ENCODE peak calls at places on chromosomes 3 and 15, in seven cellular contexts. One of them, this sample, is unnamed.

GRCh38 chr3:70811880-70812279 is 499.4 kb upstream of the MDFIC2 start:
- DNase-seq in stimulated activated CD4-positive, alpha-beta T cell treated with anti-CD3 and anti-CD28 coated beads, Interleukin-1b, Interleukin-23, amount 100 ng/mL, for 24 hours: no peak
- DNase-seq in activated T-cell treated with anti-CD3 and anti-CD28 coated beads, Interleukin-2, amount 50 U/mL, for 72 hours: peak; percentile 1
- DNase-seq in mesenchymal stem cell: peak; percentile 92
- DNase-seq in GM12865: no peak
- DNase-seq in activated CD4-positive, alpha-beta T cell treated with anti-CD3 and anti-CD28 coated beads, Interleukin-2, amount 50 U/mL, for 1 hour: no peak
- DNase-seq in T-helper 9 cell: no peak
- DNase-seq in this sample: no peak

GRCh38 chr3:59766165-59766872 is 716.5 kb upstream of the CFAP20DC start:
- DNase-seq in activated CD4-positive, alpha-beta T cell treated with anti-CD3 and anti-CD28 coated beads, Interleukin-2, amount 50 U/mL, for 1 hour: no peak
- DNase-seq in activated T-cell treated with anti-CD3 and anti-CD28 coated beads, Interleukin-2, amount 50 U/mL, for 72 hours: no peak
- DNase-seq in GM12865: no peak
- DNase-seq in stimulated activated CD4-positive, alpha-beta T cell treated with anti-CD3 and anti-CD28 coated beads, Interleukin-1b, Interleukin-23, amount 100 ng/mL, for 24 hours: no peak
- DNase-seq in mesenchymal stem cell: peak; percentile 91
- DNase-seq in T-helper 9 cell: no peak
- DNase-seq in this sample: no peak

GRCh38 chr15:98649621-98649995 is 1.3 kb downstream of the IGF1R start:
- DNase-seq in stimulated activated CD4-positive, alpha-beta T cell treated with anti-CD3 and anti-CD28 coated beads, Interleukin-1b, Interleukin-23, amount 100 ng/mL, for 24 hours: peak; percentile 36
- DNase-seq in activated CD4-positive, alpha-beta T cell treated with anti-CD3 and anti-CD28 coated beads, Interleukin-2, amount 50 U/mL, for 1 hour: peak; percentile 57
- DNase-seq in T-helper 9 cell: peak; percentile 15
- DNase-seq in mesenchymal stem cell: peak; percentile 67
- DNase-seq in GM12865: peak; percentile 36
- DNase-seq in activated T-cell treated with anti-CD3 and anti-CD28 coated beads, Interleukin-2, amount 50 U/mL, for 72 hours: peak; percentile 72
- DNase-seq in this sample: peak; percentile 9

GRCh38 chr3:124599779-124600693 is 130.2 kb upstream of the UMPS start:
- DNase-seq in activated T-cell treated with anti-CD3 and anti-CD28 coated beads, Interleukin-2, amount 50 U/mL, for 72 hours: no peak
- DNase-seq in T-helper 9 cell: no peak
- DNase-seq in activated CD4-positive, alpha-beta T cell treated with anti-CD3 and anti-CD28 coated beads, Interleukin-2, amount 50 U/mL, for 1 hour: no peak
- DNase-seq in stimulated activated CD4-positive, alpha-beta T cell treated with anti-CD3 and anti-CD28 coated beads, Interleukin-1b, Interleukin-23, amount 100 ng/mL, for 24 hours: no peak
- DNase-seq in mesenchymal stem cell: no peak
- DNase-seq in GM12865: no peak
- DNase-seq in this sample: no peak

GRCh38 chr3:16052964-16053363 is 121.5 kb upstream of the GALNT15 start:
- DNase-seq in activated CD4-positive, alpha-beta T cell treated with anti-CD3 and anti-CD28 coated beads, Interleukin-2, amount 50 U/mL, for 1 hour: no peak
- DNase-seq in GM12865: no peak
- DNase-seq in activated T-cell treated with anti-CD3 and anti-CD28 coated beads, Interleukin-2, amount 50 U/mL, for 72 hours: no peak
- DNase-seq in stimulated activated CD4-positive, alpha-beta T cell treated with anti-CD3 and anti-CD28 coated beads, Interleukin-1b, Interleukin-23, amount 100 ng/mL, for 24 hours: no peak
- DNase-seq in mesenchymal stem cell: peak; percentile 44
- DNase-seq in T-helper 9 cell: no peak
- DNase-seq in this sample: no peak

GRCh38 chr15:27694506-27695077 is 404.5 kb downstream of the OCA2 start:
- DNase-seq in stimulated activated CD4-positive, alpha-beta T cell treated with anti-CD3 and anti-CD28 coated beads, Interleukin-1b, Interleukin-23, amount 100 ng/mL, for 24 hours: no peak
- DNase-seq in activated T-cell treated with anti-CD3 and anti-CD28 coated beads, Interleukin-2, amount 50 U/mL, for 72 hours: no peak
- DNase-seq in T-helper 9 cell: no peak
- DNase-seq in GM12865: no peak
- DNase-seq in mesenchymal stem cell: no peak
- DNase-seq in activated CD4-positive, alpha-beta T cell treated with anti-CD3 and anti-CD28 coated beads, Interleukin-2, amount 50 U/mL, for 1 hour: no peak
- DNase-seq in this sample: no peak

GRCh38 chr3:23615068-23615467 is 190.7 kb upstream of the UBE2E1 start:
- DNase-seq in T-helper 9 cell: no peak
- DNase-seq in mesenchymal stem cell: no peak
- DNase-seq in activated T-cell treated with anti-CD3 and anti-CD28 coated beads, Interleukin-2, amount 50 U/mL, for 72 hours: no peak
- DNase-seq in activated CD4-positive, alpha-beta T cell treated with anti-CD3 and anti-CD28 coated beads, Interleukin-2, amount 50 U/mL, for 1 hour: no peak
- DNase-seq in stimulated activated CD4-positive, alpha-beta T cell treated with anti-CD3 and anti-CD28 coated beads, Interleukin-1b, Interleukin-23, amount 100 ng/mL, for 24 hours: no peak
- DNase-seq in GM12865: peak; percentile 47
- DNase-seq in this sample: peak; percentile 65

GRCh38 chr15:31606261-31606669 is 279.6 kb downstream of the KLF13 start:
- DNase-seq in T-helper 9 cell: no peak
- DNase-seq in mesenchymal stem cell: peak; percentile 29
- DNase-seq in stimulated activated CD4-positive, alpha-beta T cell treated with anti-CD3 and anti-CD28 coated beads, Interleukin-1b, Interleukin-23, amount 100 ng/mL, for 24 hours: no peak
- DNase-seq in activated CD4-positive, alpha-beta T cell treated with anti-CD3 and anti-CD28 coated beads, Interleukin-2, amount 50 U/mL, for 1 hour: no peak
- DNase-seq in GM12865: no peak
- DNase-seq in activated T-cell treated with anti-CD3 and anti-CD28 coated beads, Interleukin-2, amount 50 U/mL, for 72 hours: no peak
- DNase-seq in this sample: no peak

GRCh38 chr3:154181127-154181691 is 60.0 kb downstream of the ARHGEF26 start:
- DNase-seq in stimulated activated CD4-positive, alpha-beta T cell treated with anti-CD3 and anti-CD28 coated beads, Interleukin-1b, Interleukin-23, amount 100 ng/mL, for 24 hours: no peak
- DNase-seq in mesenchymal stem cell: no peak
- DNase-seq in activated CD4-positive, alpha-beta T cell treated with anti-CD3 and anti-CD28 coated beads, Interleukin-2, amount 50 U/mL, for 1 hour: no peak
- DNase-seq in activated T-cell treated with anti-CD3 and anti-CD28 coated beads, Interleukin-2, amount 50 U/mL, for 72 hours: no peak
- DNase-seq in GM12865: no peak
- DNase-seq in T-helper 9 cell: no peak
- DNase-seq in this sample: no peak

GRCh38 chr3:114608293-114608692 is 314.5 kb downstream of the TIGIT start:
- DNase-seq in T-helper 9 cell: no peak
- DNase-seq in stimulated activated CD4-positive, alpha-beta T cell treated with anti-CD3 and anti-CD28 coated beads, Interleukin-1b, Interleukin-23, amount 100 ng/mL, for 24 hours: no peak
- DNase-seq in mesenchymal stem cell: peak; percentile 81
- DNase-seq in activated CD4-positive, alpha-beta T cell treated with anti-CD3 and anti-CD28 coated beads, Interleukin-2, amount 50 U/mL, for 1 hour: no peak
- DNase-seq in activated T-cell treated with anti-CD3 and anti-CD28 coated beads, Interleukin-2, amount 50 U/mL, for 72 hours: no peak
- DNase-seq in GM12865: no peak
- DNase-seq in this sample: no peak

GRCh38 chr15:64742385-64742784 is 33.0 kb downstream of the RBPMS2 start:
- DNase-seq in stimulated activated CD4-positive, alpha-beta T cell treated with anti-CD3 and anti-CD28 coated beads, Interleukin-1b, Interleukin-23, amount 100 ng/mL, for 24 hours: no peak
- DNase-seq in activated CD4-positive, alpha-beta T cell treated with anti-CD3 and anti-CD28 coated beads, Interleukin-2, amount 50 U/mL, for 1 hour: no peak
- DNase-seq in activated T-cell treated with anti-CD3 and anti-CD28 coated beads, Interleukin-2, amount 50 U/mL, for 72 hours: no peak
- DNase-seq in GM12865: no peak
- DNase-seq in mesenchymal stem cell: no peak
- DNase-seq in T-helper 9 cell: no peak
- DNase-seq in this sample: no peak

GRCh38 chr15:83200162-83200561 is 7.5 kb downstream of the HDGFL3 start:
- DNase-seq in GM12865: peak; percentile 73
- DNase-seq in stimulated activated CD4-positive, alpha-beta T cell treated with anti-CD3 and anti-CD28 coated beads, Interleukin-1b, Interleukin-23, amount 100 ng/mL, for 24 hours: no peak
- DNase-seq in activated CD4-positive, alpha-beta T cell treated with anti-CD3 and anti-CD28 coated beads, Interleukin-2, amount 50 U/mL, for 1 hour: no peak
- DNase-seq in mesenchymal stem cell: peak; percentile 73
- DNase-seq in activated T-cell treated with anti-CD3 and anti-CD28 coated beads, Interleukin-2, amount 50 U/mL, for 72 hours: peak; percentile 12
- DNase-seq in T-helper 9 cell: no peak
- DNase-seq in this sample: no peak

GRCh38 chr15:60591491-60592385 is 112.8 kb upstream of the ICE2 start:
- DNase-seq in GM12865: peak; percentile 56
- DNase-seq in mesenchymal stem cell: peak; percentile 36
- DNase-seq in T-helper 9 cell: peak; percentile 38
- DNase-seq in activated T-cell treated with anti-CD3 and anti-CD28 coated beads, Interleukin-2, amount 50 U/mL, for 72 hours: peak; percentile 47
- DNase-seq in activated CD4-positive, alpha-beta T cell treated with anti-CD3 and anti-CD28 coated beads, Interleukin-2, amount 50 U/mL, for 1 hour: peak; percentile 37
- DNase-seq in stimulated activated CD4-positive, alpha-beta T cell treated with anti-CD3 and anti-CD28 coated beads, Interleukin-1b, Interleukin-23, amount 100 ng/mL, for 24 hours: peak; percentile 43
- DNase-seq in this sample: peak; percentile 27

GRCh38 chr3:44045476-44046275 is 196.0 kb upstream of the TOPAZ1 start:
- DNase-seq in GM12865: peak; percentile 97
- DNase-seq in mesenchymal stem cell: no peak
- DNase-seq in activated T-cell treated with anti-CD3 and anti-CD28 coated beads, Interleukin-2, amount 50 U/mL, for 72 hours: peak; percentile 32
- DNase-seq in T-helper 9 cell: no peak
- DNase-seq in activated CD4-positive, alpha-beta T cell treated with anti-CD3 and anti-CD28 coated beads, Interleukin-2, amount 50 U/mL, for 1 hour: no peak
- DNase-seq in stimulated activated CD4-positive, alpha-beta T cell treated with anti-CD3 and anti-CD28 coated beads, Interleukin-1b, Interleukin-23, amount 100 ng/mL, for 24 hours: no peak
- DNase-seq in this sample: peak; percentile 92

GRCh38 chr3:127525373-127525772 is 65.2 kb downstream of the TPRA1 start:
- DNase-seq in activated CD4-positive, alpha-beta T cell treated with anti-CD3 and anti-CD28 coated beads, Interleukin-2, amount 50 U/mL, for 1 hour: no peak
- DNase-seq in activated T-cell treated with anti-CD3 and anti-CD28 coated beads, Interleukin-2, amount 50 U/mL, for 72 hours: no peak
- DNase-seq in stimulated activated CD4-positive, alpha-beta T cell treated with anti-CD3 and anti-CD28 coated beads, Interleukin-1b, Interleukin-23, amount 100 ng/mL, for 24 hours: no peak
- DNase-seq in GM12865: no peak
- DNase-seq in mesenchymal stem cell: no peak
- DNase-seq in T-helper 9 cell: no peak
- DNase-seq in this sample: no peak

GRCh38 chr3:34886443-34886842 is 752.9 kb upstream of the ARPP21 start:
- DNase-seq in stimulated activated CD4-positive, alpha-beta T cell treated with anti-CD3 and anti-CD28 coated beads, Interleukin-1b, Interleukin-23, amount 100 ng/mL, for 24 hours: no peak
- DNase-seq in mesenchymal stem cell: no peak
- DNase-seq in activated CD4-positive, alpha-beta T cell treated with anti-CD3 and anti-CD28 coated beads, Interleukin-2, amount 50 U/mL, for 1 hour: no peak
- DNase-seq in activated T-cell treated with anti-CD3 and anti-CD28 coated beads, Interleukin-2, amount 50 U/mL, for 72 hours: no peak
- DNase-seq in T-helper 9 cell: no peak
- DNase-seq in GM12865: no peak
- DNase-seq in this sample: no peak

GRCh38 chr15:81337713-81338157 is 13.8 kb upstream of the STARD5 start:
- DNase-seq in stimulated activated CD4-positive, alpha-beta T cell treated with anti-CD3 and anti-CD28 coated beads, Interleukin-1b, Interleukin-23, amount 100 ng/mL, for 24 hours: no peak
- DNase-seq in activated CD4-positive, alpha-beta T cell treated with anti-CD3 and anti-CD28 coated beads, Interleukin-2, amount 50 U/mL, for 1 hour: no peak
- DNase-seq in activated T-cell treated with anti-CD3 and anti-CD28 coated beads, Interleukin-2, amount 50 U/mL, for 72 hours: no peak
- DNase-seq in mesenchymal stem cell: no peak
- DNase-seq in GM12865: no peak
- DNase-seq in T-helper 9 cell: no peak
- DNase-seq in this sample: no peak

GRCh38 chr3:126525853-126526667 is 2.1 kb downstream of the CHST13 start:
- DNase-seq in mesenchymal stem cell: no peak
- DNase-seq in activated T-cell treated with anti-CD3 and anti-CD28 coated beads, Interleukin-2, amount 50 U/mL, for 72 hours: no peak
- DNase-seq in T-helper 9 cell: no peak
- DNase-seq in activated CD4-positive, alpha-beta T cell treated with anti-CD3 and anti-CD28 coated beads, Interleukin-2, amount 50 U/mL, for 1 hour: no peak
- DNase-seq in GM12865: no peak
- DNase-seq in stimulated activated CD4-positive, alpha-beta T cell treated with anti-CD3 and anti-CD28 coated beads, Interleukin-1b, Interleukin-23, amount 100 ng/mL, for 24 hours: no peak
- DNase-seq in this sample: no peak

GRCh38 chr15:69059170-69059943 is 44.9 kb downstream of the NOX5 start:
- DNase-seq in GM12865: peak; percentile 76
- DNase-seq in stimulated activated CD4-positive, alpha-beta T cell treated with anti-CD3 and anti-CD28 coated beads, Interleukin-1b, Interleukin-23, amount 100 ng/mL, for 24 hours: peak; percentile 45
- DNase-seq in mesenchymal stem cell: peak; percentile 87
- DNase-seq in T-helper 9 cell: peak; percentile 71
- DNase-seq in activated CD4-positive, alpha-beta T cell treated with anti-CD3 and anti-CD28 coated beads, Interleukin-2, amount 50 U/mL, for 1 hour: peak; percentile 76
- DNase-seq in activated T-cell treated with anti-CD3 and anti-CD28 coated beads, Interleukin-2, amount 50 U/mL, for 72 hours: peak; percentile 64
- DNase-seq in this sample: peak; percentile 83

GRCh38 chr3:143875566-143875965 is 27.3 kb upstream of the SLC9A9 start:
- DNase-seq in activated T-cell treated with anti-CD3 and anti-CD28 coated beads, Interleukin-2, amount 50 U/mL, for 72 hours: no peak
- DNase-seq in GM12865: no peak
- DNase-seq in mesenchymal stem cell: peak; percentile 27
- DNase-seq in stimulated activated CD4-positive, alpha-beta T cell treated with anti-CD3 and anti-CD28 coated beads, Interleukin-1b, Interleukin-23, amount 100 ng/mL, for 24 hours: no peak
- DNase-seq in T-helper 9 cell: no peak
- DNase-seq in activated CD4-positive, alpha-beta T cell treated with anti-CD3 and anti-CD28 coated beads, Interleukin-2, amount 50 U/mL, for 1 hour: no peak
- DNase-seq in this sample: no peak

GRCh38 chr3:43144811-43145490 is 39.1 kb upstream of the POMGNT2 start:
- DNase-seq in GM12865: no peak
- DNase-seq in mesenchymal stem cell: no peak
- DNase-seq in T-helper 9 cell: no peak
- DNase-seq in activated T-cell treated with anti-CD3 and anti-CD28 coated beads, Interleukin-2, amount 50 U/mL, for 72 hours: no peak
- DNase-seq in activated CD4-positive, alpha-beta T cell treated with anti-CD3 and anti-CD28 coated beads, Interleukin-2, amount 50 U/mL, for 1 hour: no peak
- DNase-seq in stimulated activated CD4-positive, alpha-beta T cell treated with anti-CD3 and anti-CD28 coated beads, Interleukin-1b, Interleukin-23, amount 100 ng/mL, for 24 hours: no peak
- DNase-seq in this sample: no peak

GRCh38 chr3:156448300-156448699 is 106.6 kb downstream of the SSR3 start:
- DNase-seq in stimulated activated CD4-positive, alpha-beta T cell treated with anti-CD3 and anti-CD28 coated beads, Interleukin-1b, Interleukin-23, amount 100 ng/mL, for 24 hours: no peak
- DNase-seq in GM12865: peak; percentile 64
- DNase-seq in T-helper 9 cell: peak; percentile 8
- DNase-seq in activated T-cell treated with anti-CD3 and anti-CD28 coated beads, Interleukin-2, amount 50 U/mL, for 72 hours: peak; percentile 32
- DNase-seq in activated CD4-positive, alpha-beta T cell treated with anti-CD3 and anti-CD28 coated beads, Interleukin-2, amount 50 U/mL, for 1 hour: peak; percentile 29
- DNase-seq in mesenchymal stem cell: peak; percentile 59
- DNase-seq in this sample: peak; percentile 36

GRCh38 chr3:105614288-105615030 is 247.8 kb downstream of the ALCAM start:
- DNase-seq in GM12865: no peak
- DNase-seq in stimulated activated CD4-positive, alpha-beta T cell treated with anti-CD3 and anti-CD28 coated beads, Interleukin-1b, Interleukin-23, amount 100 ng/mL, for 24 hours: no peak
- DNase-seq in activated CD4-positive, alpha-beta T cell treated with anti-CD3 and anti-CD28 coated beads, Interleukin-2, amount 50 U/mL, for 1 hour: no peak
- DNase-seq in activated T-cell treated with anti-CD3 and anti-CD28 coated beads, Interleukin-2, amount 50 U/mL, for 72 hours: no peak
- DNase-seq in T-helper 9 cell: no peak
- DNase-seq in mesenchymal stem cell: peak; percentile 42
- DNase-seq in this sample: no peak

GRCh38 chr3:86723433-86723832 is 267.5 kb downstream of the VGLL3 start:
- DNase-seq in stimulated activated CD4-positive, alpha-beta T cell treated with anti-CD3 and anti-CD28 coated beads, Interleukin-1b, Interleukin-23, amount 100 ng/mL, for 24 hours: no peak
- DNase-seq in mesenchymal stem cell: no peak
- DNase-seq in activated T-cell treated with anti-CD3 and anti-CD28 coated beads, Interleukin-2, amount 50 U/mL, for 72 hours: no peak
- DNase-seq in GM12865: no peak
- DNase-seq in activated CD4-positive, alpha-beta T cell treated with anti-CD3 and anti-CD28 coated beads, Interleukin-2, amount 50 U/mL, for 1 hour: no peak
- DNase-seq in T-helper 9 cell: no peak
- DNase-seq in this sample: no peak

This sample was measured in OCI-LY7.